ENCODE peak calls at places on chromosomes 16 and 17, in ten cellular contexts. U is GM23338, V is GM23248, C is SK-N-SH, S is fibroblast of lung, E is MM.1S, M is keratinocyte, Q is neural progenitor cell, G is mammary epithelial cell, N is OCI-LY7. K is an unnamed sample. For H4K20me1, the result is how much of the 10 kb centered on the place peaks cover.

GRCh38 chr17:2395258-2396170 is 5.3 kb downstream of the MNT start:
- DNase-seq in C (no peak), V (peak), U (no peak), Q (no peak), E (no peak), G (no peak), S (no peak), N (no peak), M (no peak), K (no peak)

GRCh38 chr16:86455116-86455515 is 55.2 kb upstream of the FOXF1 start:
- DNase-seq in C (no peak), E (no peak), M (no peak), S (peak), Q (no peak), G (no peak), V (peak), N (no peak), U (no peak), K (no peak)

GRCh38 chr16:85211247-85211910 is 99.1 kb upstream of the CIBAR2 start:
- DNase-seq in V (peak), C (no peak), Q (no peak), G (peak), N (no peak), M (no peak), S (peak), U (no peak), E (no peak), K (no peak)

GRCh38 chr16:86533942-86534341 is 21.1 kb downstream of the MTHFSD start:
- DNase-seq in Q (no peak), U (no peak), V (no peak), N (no peak), E (no peak), C (no peak), M (no peak), S (no peak), G (no peak), K (no peak)

GRCh38 chr16:586047-586644 is 3.7 kb upstream of the RAB40C start:
- DNase-seq in Q (no peak), S (peak), E (no peak), G (no peak), C (no peak), N (no peak), U (no peak), V (peak), M (no peak), K (peak)

GRCh38 chr17:32120086-32120485 is 22.2 kb upstream of the RHOT1 start:
- DNase-seq in S (no peak), C (no peak), N (no peak), G (no peak), M (no peak), E (no peak), U (no peak), Q (peak), V (no peak), K (no peak)

GRCh38 chr16:23141033-23141432 is 8.2 kb downstream of the USP31 start:
- DNase-seq in M (no peak), E (no peak), S (no peak), G (no peak), N (no peak), C (no peak), Q (no peak), V (no peak), U (no peak), K (no peak)

GRCh38 chr17:78127888-78128615 is 503 bp downstream of the TMC6 start:
- DNase-seq in C (peak), V (no peak), U (peak), G (peak), M (no peak), S (no peak), E (no peak), N (peak), Q (peak), K (no peak)

GRCh38 chr17:65183736-65184135 is 46.6 kb downstream of the RGS9 start:
- DNase-seq in M (no peak), G (no peak), E (no peak), C (no peak), N (no peak), S (no peak), Q (peak), U (peak), V (peak), K (no peak)

GRCh38 chr16:50067290-50067853 is 1.6 kb downstream of the HEATR3 start:
- DNase-seq in C (peak), U (peak), N (peak), E (peak), V (peak), S (peak), G (peak), M (peak), Q (peak), K (peak)

GRCh38 chr16:11994187-11995119 is 17.9 kb downstream of the SNX29 start:
- DNase-seq in V (peak), N (no peak), U (no peak), G (peak), M (no peak), E (no peak), S (no peak), C (no peak), Q (peak), K (no peak)

GRCh38 chr16:81808933-81809480 is 29.9 kb downstream of the PLCG2 start:
- DNase-seq in V (no peak), U (no peak), Q (no peak), S (no peak), C (no peak), M (no peak), G (no peak), N (peak), E (peak), K (peak)

GRCh38 chr17:31273511-31273910 is 23.5 kb downstream of the OMG start:
- DNase-seq in E (no peak), C (no peak), M (no peak), G (no peak), Q (no peak), S (peak), U (no peak), V (no peak), N (no peak), K (no peak)

GRCh38 chr16:27239026-27239425 is 29.5 kb downstream of the NSMCE1 start:
- DNase-seq in S (no peak), V (no peak), C (no peak), N (no peak), G (no peak), M (no peak), Q (no peak), E (no peak), U (no peak), K (no peak)

GRCh38 chr17:56786989-56787482 is 46.7 kb downstream of the C17orf67 start:
- DNase-seq in M (peak), E (peak), G (peak), N (peak), V (peak), S (peak), U (no peak), C (no peak), Q (no peak), K (peak)

GRCh38 chr17:47785538-47786123 is 36.0 kb downstream of the OSBPL7 start:
- DNase-seq in S (peak), Q (peak), E (peak), V (peak), N (peak), M (no peak), G (peak), C (no peak), U (peak), K (peak)

GRCh38 chr17:51461578-51462004 is 201.2 kb downstream of the UTP18 start:
- DNase-seq in G (peak), Q (peak), V (peak), E (peak), U (peak), S (peak), N (peak), M (peak), C (peak), K (peak)

GRCh38 chr17:41785876-41786226 is 660 bp downstream of the JUP start:
- DNase-seq in N (no peak), M (no peak), S (no peak), E (peak), C (no peak), G (peak), V (peak), U (peak), Q (peak), K (no peak)

GRCh38 chr16:85832578-85833539 is 33.4 kb downstream of the COX4I1 start:
- DNase-seq in V (no peak), G (no peak), M (no peak), N (peak), U (no peak), E (no peak), C (no peak), S (no peak), Q (no peak), K (no peak)

GRCh38 chr17:80117491-80118401 is 16.4 kb downstream of the GAA start:
- DNase-seq in N (no peak), G (no peak), E (no peak), C (peak), Q (no peak), U (no peak), V (no peak), M (no peak), S (no peak), K (no peak)

GRCh38 chr16:47156816-47157215 is 13.1 kb upstream of the NETO2 start:
- DNase-seq in Q (no peak), V (no peak), G (no peak), N (no peak), C (no peak), U (no peak), M (no peak), S (no peak), E (no peak), K (no peak)

GRCh38 chr17:28306954-28307401 is 12.0 kb upstream of the TMEM97 start:
- DNase-seq in E (no peak), G (no peak), M (no peak), N (no peak), U (peak), Q (no peak), S (no peak), V (no peak), C (no peak), K (no peak)

GRCh38 chr17:30086896-30087295 is 29.7 kb upstream of the NSRP1 start:
- DNase-seq in U (no peak), S (no peak), V (no peak), M (no peak), C (no peak), Q (no peak), E (no peak), N (no peak), G (no peak), K (no peak)

GRCh38 chr17:10033982-10034381 is 128.9 kb upstream of the RCVRN start:
- DNase-seq in G (no peak), Q (no peak), M (no peak), S (peak), N (no peak), V (peak), C (no peak), U (no peak), E (no peak), K (no peak)
- H3K4me2 ChIP-seq in G (no peak), Q (peak), M (no peak), S (no peak), N (no peak), V (no peak), C (no peak), U (no peak), E (no peak), K (no peak)

GRCh38 chr17:6591599-6592158 is 35.3 kb upstream of the PITPNM3 start:
- DNase-seq in N (no peak), C (no peak), E (no peak), M (peak), Q (no peak), S (peak), U (no peak), G (peak), V (peak), K (no peak)
- H3K27ac ChIP-seq in N (no peak), C (peak), E (no peak), M (peak), Q (no peak), S (peak), U (peak), G (peak), V (peak), K (no peak)

GRCh38 chr16:17431904-17432625 is 38.7 kb downstream of the XYLT1 start:
- DNase-seq in U (no peak), N (no peak), S (no peak), Q (no peak), G (no peak), C (no peak), M (no peak), V (peak), E (no peak), K (no peak)
- H4K20me1 ChIP-seq in U (under half), N (under half), S (under half), Q (under half), G (under half), C (half or more), M (under half), V (under half), E (under half), K (under half)

GRCh38 chr17:82899941-82900340 is 60.1 kb upstream of the ZNF750 start:
- DNase-seq in M (no peak), G (no peak), E (no peak), V (no peak), C (no peak), N (no peak), Q (no peak), U (no peak), S (no peak), K (peak)

GRCh38 chr17:82901356-82901755 is 61.5 kb upstream of the ZNF750 start:
- DNase-seq in N (no peak), S (no peak), U (no peak), M (no peak), V (no peak), C (no peak), G (no peak), Q (no peak), E (no peak), K (no peak)

GRCh38 chr17:82902972-82903874 is 63.4 kb upstream of the ZNF750 start:
- DNase-seq in E (no peak), U (no peak), M (no peak), G (no peak), N (no peak), Q (no peak), V (no peak), S (no peak), C (no peak), K (no peak)

GRCh38 chr17:82900741-82901140 is 60.9 kb upstream of the ZNF750 start:
- DNase-seq in S (no peak), Q (no peak), M (no peak), E (no peak), V (no peak), G (no peak), C (no peak), U (no peak), N (no peak), K (no peak)

DNA sequence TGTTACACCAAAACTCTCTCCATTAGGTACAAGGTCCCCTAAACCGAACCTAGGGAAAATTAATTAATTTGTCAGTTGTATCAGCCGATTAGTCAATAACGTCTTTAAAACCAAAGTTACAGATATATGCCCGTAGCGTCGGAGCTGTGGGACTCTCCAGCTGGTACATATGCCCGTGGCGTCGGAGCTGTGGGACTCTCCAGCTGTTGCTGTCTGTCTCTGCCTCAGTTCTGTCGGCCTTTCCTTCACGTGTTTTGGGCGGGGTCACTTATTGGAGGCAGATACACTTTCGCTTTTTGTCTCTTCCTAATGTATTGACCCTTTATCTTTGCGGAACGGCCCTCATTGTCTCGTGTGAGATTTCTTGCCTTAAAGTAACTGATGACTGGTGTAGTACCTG is 62.0 kb upstream of the ZNF750 start:
- DNase-seq in U (no peak), C (no peak), V (no peak), S (no peak), E (no peak), G (no peak), N (no peak), Q (no peak), M (no peak), K (no peak)
- H3K4me2 ChIP-seq in U (no peak), C (no peak), V (no peak), S (no peak), E (no peak), G (no peak), N (no peak), Q (no peak), M (no peak), K (no peak)

GRCh38 chr17:50205931-50206505 is 4.6 kb upstream of the COL1A1 start:
- DNase-seq in N (no peak), C (no peak), U (no peak), M (no peak), Q (no peak), S (no peak), V (peak), G (no peak), E (no peak), K (no peak)
- H3K27ac ChIP-seq in N (no peak), C (peak), U (no peak), M (no peak), Q (no peak), S (peak), V (peak), G (no peak), E (no peak), K (no peak)

GRCh38 chr16:24747425-24747824 is 18.0 kb downstream of the TNRC6A start:
- DNase-seq in C (no peak), V (no peak), Q (no peak), G (no peak), S (no peak), M (no peak), N (no peak), U (no peak), E (no peak), K (no peak)
- H4K20me1 ChIP-seq in C (half or more), V (under half), Q (half or more), G (under half), S (under half), M (under half), N (under half), U (half or more), E (half or more), K (half or more)

GRCh38 chr16:31869511-31870201 is 4.0 kb upstream of the ZNF267 start:
- DNase-seq in E (peak), C (no peak), U (peak), N (peak), G (peak), V (peak), Q (no peak), S (peak), M (peak), K (peak)
- H3K4me2 ChIP-seq in E (peak), C (peak), U (no peak), N (peak), G (no peak), V (peak), Q (no peak), S (no peak), M (peak), K (peak)